ENCODE peak calls at places on chromosomes 2 and 18, in six cellular contexts. D is Peyer's patch, P is suprapubic skin, J is uterus, B is tibial nerve, Z is body of pancreas. M is an unnamed sample.
A peak's percentile ranks its signal among the peaks of the same experiment; 100 is the strongest.

GRCh38 chr2:14072338-14072737 is 560.2 kb upstream of the LRATD1 start:
- DNase-seq in B (no peak), J (no peak), Z (no peak), P (no peak), D (no peak), M (no peak)

GRCh38 chr18:53745228-53745967 is 479.1 kb downstream of the MBD2 start:
- DNase-seq in P (no peak), B (no peak), J (no peak), D (no peak), Z (no peak), M (no peak)

GRCh38 chr2:218429951-218430692 is 11.2 kb downstream of the VIL1 start:
- DNase-seq in B (no peak), Z (no peak), P (peak; percentile 20), J (no peak), D (no peak), M (no peak)

GRCh38 chr2:126658910-126659613 is 3.1 kb downstream of the GYPC start:
- DNase-seq in P (no peak), J (peak; percentile 46), Z (peak; percentile 23), B (peak; percentile 45), D (peak; percentile 90), M (no peak)

GRCh38 chr18:49813071-49813320 is 337 bp downstream of the ACAA2 start:
- DNase-seq in J (peak; percentile 31), D (peak; percentile 76), Z (peak; percentile 26), P (no peak), B (no peak), M (no peak)

GRCh38 chr2:9333591-9334171 is 89.6 kb downstream of the ITGB1BP1 start:
- DNase-seq in D (peak; percentile 70), Z (peak; percentile 59), B (peak; percentile 25), J (peak; percentile 60), P (no peak), M (no peak)

GRCh38 chr2:100041946-100042345 is 100.4 kb downstream of the AFF3 start:
- DNase-seq in Z (no peak), B (no peak), P (no peak), D (no peak), J (no peak), M (no peak)

GRCh38 chr2:69645026-69645425 is 1.5 kb upstream of the AAK1 start:
- DNase-seq in Z (no peak), P (no peak), D (no peak), J (no peak), B (no peak), M (no peak)

GRCh38 chr2:176473177-176473576 is 203.9 kb downstream of the MTX2 start:
- DNase-seq in Z (no peak), J (peak; percentile 63), B (no peak), P (no peak), D (no peak), M (no peak)

GRCh38 chr2:88452151-88452851 is at the start of gene FOXI3:
- DNase-seq in J (no peak), D (no peak), Z (no peak), P (peak; percentile 29), B (no peak), M (no peak)

GRCh38 chr2:15913146-15913545 is 27.2 kb upstream of the MYCN start:
- DNase-seq in Z (no peak), D (no peak), B (no peak), J (no peak), P (no peak), M (no peak)

GRCh38 chr18:57331718-57332117 is 20.6 kb upstream of the ST8SIA3 start:
- DNase-seq in Z (no peak), D (no peak), B (no peak), J (no peak), P (no peak), M (no peak)

GRCh38 chr2:26148501-26148900 is 24.4 kb upstream of the GAREM2 start:
- DNase-seq in B (no peak), Z (no peak), J (no peak), P (no peak), D (no peak), M (no peak)

GRCh38 chr2:180679693-180680092 is 300.7 kb upstream of the UBE2E3 start:
- DNase-seq in J (no peak), D (no peak), P (no peak), Z (no peak), B (no peak), M (no peak)

GRCh38 chr2:9768388-9768787 is 74.9 kb upstream of the TAF1B start:
- DNase-seq in B (peak; percentile 5), D (peak; percentile 65), P (peak; percentile 55), J (no peak), Z (peak; percentile 64), M (no peak)

GRCh38 chr2:236663671-236664101 is 94.1 kb downstream of the ACKR3 start:
- DNase-seq in J (peak; percentile 63), D (no peak), B (no peak), P (peak; percentile 87), Z (no peak), M (no peak)

GRCh38 chr18:69495338-69495737 is 94.7 kb downstream of the DOK6 start:
- DNase-seq in D (no peak), Z (no peak), P (no peak), B (no peak), J (no peak), M (no peak)

DNA sequence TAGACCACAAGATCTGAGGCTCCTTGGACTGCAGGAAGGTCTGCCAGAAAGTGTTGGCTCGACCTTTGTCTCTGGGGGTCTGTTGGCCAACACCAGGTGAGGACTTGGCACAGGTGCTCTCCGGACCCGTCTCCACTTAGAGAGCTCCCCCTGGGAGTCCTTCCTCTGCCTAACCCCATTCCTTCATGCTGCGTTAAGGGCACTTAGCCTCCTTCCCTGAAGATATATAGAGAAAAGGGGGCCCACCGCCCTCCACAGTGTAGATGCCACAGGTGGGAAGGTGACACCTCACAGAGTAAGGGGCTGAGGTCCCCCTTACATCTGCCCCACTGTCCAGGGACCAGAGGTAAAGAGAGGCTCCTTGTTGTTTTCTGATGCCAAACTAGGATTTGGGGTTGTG is 8.2 kb downstream of the IGFBP5 start:
- DNase-seq in Z (no peak), J (no peak), B (no peak), D (no peak), P (no peak), M (no peak)
- H3K4me1 ChIP-seq in Z (peaks cover 15% of the 10 kb centered on the region), J (peaks cover 15% of the 10 kb centered on the region), B (peaks cover 3% of the 10 kb centered on the region), D (no peaks in the 10 kb centered on the region), P (peaks cover 82% of the 10 kb centered on the region), M (peaks cover 92% of the 10 kb centered on the region)

DNA sequence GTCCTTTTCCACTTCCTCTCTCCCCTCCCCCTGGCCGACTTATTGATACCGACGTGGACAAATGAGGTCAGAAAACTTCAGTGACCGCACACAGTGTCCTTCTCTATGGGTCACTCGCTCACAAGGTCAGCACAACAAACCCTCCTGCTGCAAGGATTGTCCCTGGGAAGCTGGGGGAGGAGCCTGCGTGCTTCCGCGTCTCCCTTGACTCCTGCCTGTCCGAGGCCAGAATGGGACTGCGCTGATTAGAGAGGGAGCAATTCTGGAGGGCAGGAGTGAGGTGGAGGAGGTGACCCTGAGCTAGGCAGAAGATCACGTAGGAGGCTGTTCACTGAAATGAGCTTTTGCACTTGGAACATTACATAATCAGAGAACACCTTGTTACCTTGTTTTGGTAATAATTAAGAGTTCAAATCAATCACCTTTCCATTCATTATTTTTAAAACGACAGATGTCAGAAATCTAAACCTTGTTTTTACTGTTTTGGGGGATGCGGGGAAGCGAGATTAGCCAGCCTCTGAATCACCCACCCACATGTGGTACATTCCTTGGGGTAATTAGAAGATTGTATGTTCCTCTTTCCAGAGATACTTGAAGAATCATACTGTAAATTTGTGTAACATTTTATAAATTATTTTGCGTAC is 70.6 kb downstream of the CTAGE1 start:
- DNase-seq in D (peak; percentile 88), J (peak; percentile 81), B (no peak), Z (peak; percentile 69), P (no peak), M (peak; percentile 87)
- TF ChIP-seq POLR2A in D (peak; percentile 84), J (peak; percentile 37), B (no peak), Z (peak; percentile 52), P (no peak), M (no peak)

GRCh38 chr2:207141381-207141780 is 24.4 kb downstream of the KLF7 start:
- DNase-seq in D (no peak), J (no peak), Z (no peak), P (no peak), B (no peak), M (no peak)

GRCh38 chr2:207143131-207143473 is 22.6 kb downstream of the KLF7 start:
- DNase-seq in D (no peak), P (no peak), B (no peak), J (no peak), Z (no peak), M (no peak)

GRCh38 chr2:207144191-207144795 is 21.5 kb downstream of the KLF7 start:
- DNase-seq in J (no peak), Z (no peak), P (no peak), B (no peak), D (no peak), M (no peak)

GRCh38 chr2:207142461-207142860 is 23.3 kb downstream of the KLF7 start:
- DNase-seq in B (no peak), D (no peak), P (no peak), Z (no peak), J (no peak), M (no peak)

GRCh38 chr2:207143474-207144190 is 22.1 kb downstream of the KLF7 start:
- DNase-seq in Z (no peak), D (peak; percentile 82), P (peak; percentile 79), J (peak; percentile 72), B (peak; percentile 77), M (no peak)
- H3K4me1 ChIP-seq in Z (no peaks in the 10 kb centered on the region), D (peaks cover 11% of the 10 kb centered on the region), P (peaks cover 58% of the 10 kb centered on the region), J (peaks cover 27% of the 10 kb centered on the region), B (peaks cover 3% of the 10 kb centered on the region), M (peaks cover 77% of the 10 kb centered on the region)

DNA sequence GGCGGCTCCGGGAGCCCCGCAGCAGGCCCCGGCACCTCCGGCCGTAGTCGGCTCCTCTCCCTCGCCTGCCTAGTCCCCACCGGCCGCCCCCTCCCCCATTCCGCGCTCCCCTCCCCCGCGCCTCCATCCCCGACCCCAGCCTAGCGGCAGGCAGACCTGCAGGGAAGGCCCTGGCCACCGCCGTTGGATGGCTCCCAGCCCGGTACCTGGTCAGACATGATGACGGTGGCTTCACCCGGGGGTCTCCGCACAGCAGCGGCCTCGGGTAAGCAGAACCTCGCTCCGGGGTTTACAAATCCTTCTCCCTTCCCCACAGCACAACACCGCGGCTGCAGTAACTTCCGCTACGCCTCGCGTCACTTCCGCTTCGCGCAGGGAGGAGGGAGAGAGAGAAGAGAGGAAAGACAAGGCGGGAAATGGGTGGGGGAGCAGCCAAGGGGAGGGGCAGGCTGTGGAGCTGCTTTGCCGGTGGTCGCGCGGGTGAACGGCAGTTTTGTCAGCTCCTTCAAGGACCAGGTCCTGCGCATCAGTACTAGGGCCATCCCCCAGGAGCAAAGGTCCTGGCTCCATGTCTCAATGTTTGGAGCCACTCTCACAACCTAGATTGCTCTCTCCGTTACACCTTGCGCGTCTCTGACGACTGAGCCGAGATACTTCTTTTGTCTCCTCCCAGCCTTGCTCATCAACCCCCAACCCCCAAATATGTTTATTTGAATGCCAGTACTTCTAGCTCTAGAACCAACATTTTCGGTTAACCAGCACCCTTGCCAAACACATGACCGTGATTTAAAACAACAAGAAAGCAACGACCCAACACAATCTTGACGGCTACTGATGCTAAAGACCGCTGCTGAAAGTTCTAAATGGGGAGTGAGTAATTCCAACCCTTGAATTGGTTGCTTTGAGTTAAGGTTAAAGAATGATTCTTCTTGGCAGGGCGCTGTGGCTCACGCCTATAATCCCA is at the start of gene SUMO1:
- DNase-seq in P (peak; percentile 92), D (peak; percentile 96), Z (peak; percentile 84), J (peak; percentile 90), B (peak; percentile 75), M (peak; percentile 91)
- TF ChIP-seq POLR2A in P (peak; percentile 46), D (peak; percentile 40), Z (peak; percentile 54), J (peak; percentile 51), B (no peak), M (peak; percentile 38)

GRCh38 chr2:66489433-66489832 is 54.5 kb downstream of the MEIS1 start:
- DNase-seq in B (no peak), D (no peak), J (no peak), Z (no peak), P (no peak), M (no peak)
- H3K4me1 ChIP-seq in B (no peaks in the 10 kb centered on the region), D (no peaks in the 10 kb centered on the region), J (peaks cover 14% of the 10 kb centered on the region), Z (peaks cover 80% of the 10 kb centered on the region), P (peaks cover 12% of the 10 kb centered on the region), M (peaks cover 58% of the 10 kb centered on the region)